ENCODE peak calls at places on chromosomes 4 and X, in ten cellular contexts. T is stomach, J is tibial nerve, X is lower leg skin, B is uterus, P is H54, V is NB4, Z is transverse colon, S is spleen, Q is heart left ventricle. G is an unnamed sample.

GRCh38 chrX:147811803-147812202 is 99.9 kb upstream of the FMR1 start:
- DNase-seq in X (no peak), B (no peak), T (no peak), Z (no peak), V (no peak), S (no peak), J (no peak), P (no peak), Q (no peak), G (no peak)

GRCh38 chrX:72238721-72239475 is at the start of gene ERCC6L:
- DNase-seq in Q (peak; percentile 90), Z (peak; percentile 84), S (peak; percentile 95), P (peak; percentile 85), T (peak; percentile 90), B (peak; percentile 86), X (peak; percentile 74), V (peak; percentile 92), J (peak; percentile 55), G (peak; percentile 89)

GRCh38 chr4:170414961-170415360 is 325.2 kb upstream of the AADAT start:
- DNase-seq in X (no peak), Z (no peak), Q (no peak), S (no peak), B (no peak), V (no peak), T (no peak), P (no peak), J (no peak), G (no peak)

GRCh38 chr4:165516281-165516833 is 137.5 kb downstream of the CPE start:
- DNase-seq in S (no peak), Q (no peak), J (no peak), V (no peak), X (no peak), P (no peak), Z (no peak), B (no peak), T (no peak), G (no peak)

GRCh38 chr4:10715135-10715534 is 30.6 kb upstream of the CLNK start:
- DNase-seq in S (no peak), Q (no peak), J (no peak), T (no peak), B (no peak), X (no peak), P (no peak), V (no peak), Z (peak; percentile 22), G (no peak)

GRCh38 chr4:113502476-113502875 is 259.1 kb downstream of the CAMK2D start:
- DNase-seq in Z (no peak), Q (no peak), V (no peak), S (no peak), X (no peak), J (no peak), B (no peak), P (no peak), T (no peak), G (no peak)

GRCh38 chr4:37562592-37562991 is 123.6 kb downstream of the RELL1 start:
- DNase-seq in P (no peak), J (no peak), Q (no peak), S (no peak), B (no peak), T (no peak), X (no peak), V (no peak), Z (no peak), G (no peak)

GRCh38 chr4:165580379-165580905 is 201.6 kb downstream of the CPE start:
- DNase-seq in J (no peak), Q (peak; percentile 60), P (peak; percentile 18), Z (no peak), V (no peak), S (no peak), T (no peak), X (peak; percentile 22), B (no peak), G (no peak)

GRCh38 chr4:55553442-55553841 is 6.7 kb upstream of the CLOCK start:
- DNase-seq in S (no peak), P (peak; percentile 23), X (no peak), T (peak; percentile 32), Z (peak; percentile 38), V (no peak), B (peak; percentile 62), Q (peak; percentile 30), J (no peak), G (no peak)

GRCh38 chr4:74023709-74024108 is 14.8 kb downstream of the CXCL3 start:
- DNase-seq in J (no peak), V (no peak), X (no peak), T (no peak), S (no peak), Z (no peak), P (no peak), Q (no peak), B (no peak), G (no peak)

GRCh38 chrX:96579252-96579651 is 105.4 kb upstream of the DIAPH2 start:
- DNase-seq in B (no peak), Z (no peak), P (no peak), J (no peak), X (no peak), Q (no peak), T (no peak), S (no peak), V (no peak), G (no peak)

DNA sequence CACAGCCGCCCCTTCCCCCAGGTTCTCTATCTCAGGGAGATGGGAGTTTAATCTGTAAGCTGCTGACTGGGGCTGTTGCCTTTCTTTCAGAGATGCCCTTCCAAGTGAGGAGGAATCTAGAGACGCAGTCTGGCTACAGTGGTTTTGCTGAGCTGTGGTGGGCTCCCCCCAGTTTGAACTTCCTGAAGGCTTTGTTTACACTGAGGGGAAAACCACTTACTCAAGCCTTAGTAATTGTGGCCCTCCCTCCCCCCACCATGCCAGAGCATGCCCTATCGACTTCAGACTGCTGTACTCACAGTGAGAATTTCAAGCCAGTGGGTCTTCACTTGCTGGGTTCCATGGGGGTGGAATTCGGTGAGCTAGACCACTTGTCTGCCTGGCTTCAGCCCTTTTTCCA is 131.3 kb downstream of the FAAH2 start:
- DNase-seq in V (no peak), B (no peak), J (no peak), X (no peak), Q (no peak), P (no peak), T (no peak), S (no peak), Z (no peak), G (no peak)
- TF ChIP-seq POLR2A in V (no peak), B (no peak), J (no peak), X (no peak), Q (no peak), P (no peak), T (no peak), S (no peak), Z (no peak), G (no peak)

DNA sequence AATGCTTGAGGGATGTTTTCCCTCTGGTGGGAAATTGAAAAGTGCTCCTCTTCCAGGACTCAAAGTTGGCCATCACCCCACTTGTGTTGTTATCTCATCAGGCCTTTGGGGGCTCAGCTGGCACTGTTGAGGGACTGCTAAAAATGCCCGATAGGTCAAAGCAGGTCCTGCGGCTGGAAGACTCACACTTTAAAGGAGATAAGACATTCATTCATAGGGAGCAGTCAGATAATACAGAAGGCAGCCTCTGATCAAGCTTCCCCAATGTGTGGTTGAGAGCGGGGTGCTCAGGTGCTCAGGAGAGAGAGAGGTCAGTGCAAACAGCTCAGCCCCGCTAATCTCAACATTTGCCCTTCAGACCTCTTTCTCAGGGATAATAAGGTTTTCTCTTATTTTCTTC is 70.3 kb downstream of the TMEM154 start:
- DNase-seq in Z (no peak), S (no peak), P (no peak), J (no peak), Q (no peak), B (no peak), V (no peak), X (no peak), T (no peak), G (no peak)
- TF ChIP-seq POLR2A in Z (no peak), S (no peak), P (no peak), J (no peak), Q (no peak), B (no peak), V (no peak), X (no peak), T (no peak), G (no peak)

GRCh38 chrX:49193542-49193964 is 6.4 kb downstream of the SYP start:
- DNase-seq in X (no peak), T (no peak), S (no peak), J (no peak), P (no peak), Q (no peak), B (no peak), Z (no peak), V (no peak), G (no peak)

GRCh38 chrX:49188468-49189076 is 2.4 kb upstream of the PRICKLE3 start:
- DNase-seq in Z (no peak), S (no peak), J (no peak), V (no peak), T (no peak), X (no peak), B (no peak), Q (no peak), P (no peak), G (no peak)

GRCh38 chrX:49190783-49191032 is 4.5 kb upstream of the PRICKLE3 start:
- DNase-seq in Z (no peak), J (peak; percentile 63), T (no peak), P (no peak), B (no peak), X (no peak), S (no peak), Q (no peak), V (no peak), G (peak; percentile 79)

GRCh38 chrX:49192722-49193328 is 6.7 kb upstream of the PRICKLE3 start:
- DNase-seq in P (no peak), V (peak; percentile 73), T (no peak), Z (no peak), S (no peak), Q (no peak), J (no peak), B (no peak), X (no peak), G (no peak)

GRCh38 chrX:49191033-49191871 is 5.1 kb upstream of the PRICKLE3 start:
- DNase-seq in Q (peak; percentile 94), X (peak; percentile 93), V (peak; percentile 99), J (peak; percentile 81), Z (peak; percentile 90), P (peak; percentile 56), T (peak; percentile 90), S (peak; percentile 94), B (peak; percentile 85), G (peak; percentile 85)
- TF ChIP-seq POLR2A in Q (no peak), X (no peak), V (peak; percentile 90), J (peak; percentile 58), Z (peak; percentile 86), P (peak; percentile 90), T (no peak), S (peak; percentile 64), B (peak; percentile 77), G (peak; percentile 84)

DNA sequence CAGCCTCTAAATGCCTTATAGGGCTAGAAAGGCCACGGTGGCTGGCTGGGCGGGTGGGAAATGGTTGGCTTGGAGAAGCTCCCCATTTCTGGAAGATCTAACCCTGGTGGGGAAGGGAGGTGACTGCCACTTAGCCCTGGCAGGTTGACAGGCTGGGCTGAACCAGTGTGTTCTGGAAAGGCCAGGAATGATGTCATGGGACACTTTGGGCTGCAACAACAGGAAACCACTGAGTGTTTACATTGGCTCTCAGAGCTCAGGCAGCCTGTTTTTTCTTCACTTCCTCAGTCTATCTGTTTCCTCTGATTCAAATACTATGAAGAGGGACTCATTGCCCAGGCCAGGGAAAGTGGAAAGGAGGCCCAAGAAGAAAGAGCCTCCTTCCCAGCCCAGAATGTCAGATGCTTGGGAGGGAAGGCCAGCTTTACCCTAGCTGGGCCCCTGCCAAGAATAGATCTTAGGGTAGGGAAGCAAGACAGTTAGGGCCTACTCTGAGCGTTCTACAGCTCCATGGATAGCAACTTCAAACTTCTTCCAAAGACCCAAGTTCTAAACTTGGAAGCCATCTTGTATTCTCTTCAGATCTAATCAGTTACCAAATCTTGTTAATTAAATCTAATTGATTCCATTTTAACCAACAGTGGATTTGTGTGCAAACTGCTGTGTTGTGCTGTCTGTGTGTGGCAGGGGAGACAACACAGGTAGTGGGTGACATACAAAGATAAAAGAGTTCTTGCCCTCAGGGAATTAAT is 65.7 kb upstream of the MSN start:
- DNase-seq in B (peak; percentile 64), P (no peak), V (peak; percentile 65), S (peak; percentile 87), T (peak; percentile 80), X (peak; percentile 71), J (peak; percentile 67), Z (peak; percentile 73), Q (peak; percentile 92), G (peak; percentile 77)
- TF ChIP-seq POLR2A in B (peak; percentile 10), P (no peak), V (no peak), S (no peak), T (no peak), X (no peak), J (no peak), Z (no peak), Q (no peak), G (no peak)